ENCODE peak calls at places on chromosomes 16 and 17, in six cellular contexts. P is breast epithelium, B is RWPE2, L is transverse colon, K is OCI-LY7, W is neural progenitor cell. F is an unnamed sample.
A peak's percentile ranks its signal among the peaks of the same experiment; 100 is the strongest.

GRCh38 chr16:24957887-24958286 is 57.3 kb downstream of the ARHGAP17 start:
- DNase-seq in W (no peak), L (peak; percentile 41), K (no peak), B (no peak), P (no peak), F (no peak)

GRCh38 chr16:74743045-74743667 is 31.5 kb downstream of the FA2H start:
- DNase-seq in P (no peak), W (no peak), B (no peak), K (no peak), L (no peak), F (no peak)

GRCh38 chr16:57091990-57092785 is at the start of gene CPNE2:
- DNase-seq in W (peak; percentile 83), K (peak; percentile 56), L (peak; percentile 75), P (peak; percentile 39), B (no peak), F (no peak)

GRCh38 chr17:29760279-29760721 is 137.6 kb upstream of the CORO6 start:
- DNase-seq in B (no peak), K (peak; percentile 67), P (no peak), L (peak; percentile 29), W (peak; percentile 40), F (no peak)

GRCh38 chr17:75404223-75404738 is 1.2 kb downstream of the GRB2 start:
- DNase-seq in W (peak; percentile 89), B (no peak), P (no peak), L (peak; percentile 76), K (peak; percentile 83), F (no peak)

GRCh38 chr17:20986767-20987510 is 55.9 kb downstream of the USP22 start:
- DNase-seq in P (no peak), W (no peak), K (no peak), L (no peak), B (no peak), F (no peak)

GRCh38 chr16:19245326-19245925 is 40.1 kb upstream of the CLEC19A start:
- DNase-seq in K (no peak), B (no peak), W (no peak), L (peak; percentile 15), P (no peak), F (no peak)

GRCh38 chr16:72939247-72939646 is 108.7 kb downstream of the ZFHX3 start:
- DNase-seq in W (no peak), K (no peak), L (peak; percentile 36), B (no peak), P (no peak), F (no peak)

GRCh38 chr16:81583893-81584705 is 139.5 kb downstream of the CMIP start:
- DNase-seq in W (no peak), B (peak; percentile 86), P (no peak), L (peak; percentile 68), K (no peak), F (no peak)

GRCh38 chr16:48041861-48042435 is 113.8 kb downstream of the ABCC12 start:
- DNase-seq in B (no peak), P (no peak), L (no peak), W (peak; percentile 58), K (no peak), F (no peak)

GRCh38 chr17:2954898-2955445 is 108.4 kb downstream of the OR1D5 start:
- DNase-seq in P (no peak), B (no peak), K (peak; percentile 65), W (no peak), L (no peak), F (no peak)

GRCh38 chr17:19948100-19948943 is 29.3 kb downstream of the AKAP10 start:
- DNase-seq in P (no peak), L (no peak), K (no peak), W (peak; percentile 14), B (no peak), F (no peak)

GRCh38 chr17:82734987-82735866 is at the start of gene FN3K:
- DNase-seq in W (peak; percentile 91), P (no peak), L (peak; percentile 73), K (no peak), B (no peak), F (no peak)

GRCh38 chr17:44417553-44417952 is 28.1 kb upstream of the ITGA2B start:
- DNase-seq in K (no peak), B (no peak), P (no peak), W (no peak), L (no peak), F (no peak)

GRCh38 chr17:65198653-65199382 is 61.6 kb downstream of the RGS9 start:
- DNase-seq in L (no peak), P (peak; percentile 30), W (peak; percentile 69), K (peak; percentile 81), B (no peak), F (no peak)

GRCh38 chr17:79831367-79832210 is 7.7 kb downstream of the CBX4 start:
- DNase-seq in W (peak; percentile 69), P (no peak), K (no peak), L (no peak), B (no peak), F (no peak)

GRCh38 chr17:19398301-19399181 is 11.6 kb upstream of the MFAP4 start:
- DNase-seq in W (no peak), L (peak; percentile 85), P (no peak), K (no peak), B (no peak), F (no peak)

GRCh38 chr16:83164816-83165215 is 538.0 kb downstream of the CDH13 start:
- DNase-seq in P (no peak), K (no peak), B (no peak), W (no peak), L (no peak), F (no peak)

GRCh38 chr16:77963185-77964044 is 58.9 kb upstream of the CLEC3A start:
- DNase-seq in B (no peak), P (no peak), K (no peak), L (no peak), W (peak; percentile 35), F (no peak)

GRCh38 chr17:7294614-7295153 is at the start of gene YBX2:
- DNase-seq in L (peak; percentile 96), K (peak; percentile 94), P (peak; percentile 77), B (peak; percentile 90), W (peak; percentile 95), F (no peak)

GRCh38 chr16:59342669-59343068 is 608.6 kb upstream of the GOT2 start:
- DNase-seq in L (no peak), W (no peak), P (no peak), B (no peak), K (no peak), F (no peak)

GRCh38 chr17:7883781-7884386 is 4.7 kb upstream of the CHD3 start:
- DNase-seq in K (peak; percentile 61), P (no peak), B (no peak), L (no peak), W (no peak), F (no peak)

GRCh38 chr17:72373910-72374741 is 253.3 kb downstream of the SOX9 start:
- DNase-seq in W (peak; percentile 37), K (no peak), L (no peak), B (no peak), P (no peak), F (no peak)

GRCh38 chr17:50423553-50424159 is 2.4 kb upstream of the ACSF2 start:
- DNase-seq in P (peak; percentile 72), B (peak; percentile 95), L (no peak), K (peak; percentile 15), W (no peak), F (no peak)

DNA sequence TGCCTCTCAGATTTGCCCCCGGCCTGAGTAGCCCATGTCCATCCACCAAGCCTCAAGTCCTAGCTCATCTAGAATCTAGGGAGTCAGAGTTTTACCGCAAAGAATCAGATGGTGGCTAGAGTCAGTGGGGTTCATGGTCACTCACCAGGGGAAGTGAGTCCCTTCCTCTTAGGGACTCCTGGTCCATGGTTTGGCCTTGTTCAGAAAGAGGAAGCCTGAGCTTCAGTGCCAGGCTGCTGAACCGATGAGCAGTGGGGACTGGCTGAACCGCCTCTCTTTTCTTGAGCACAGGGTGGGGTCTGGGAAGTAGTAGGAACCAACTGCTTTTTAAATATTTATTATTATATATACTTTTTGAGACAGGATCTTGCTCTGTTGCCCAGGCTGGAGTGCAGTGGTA is 160.3 kb downstream of the NTN1 start:
- DNase-seq in L (no peak), W (no peak), B (no peak), K (no peak), P (no peak), F (no peak)
- H3K27ac ChIP-seq in L (no peak overlapping the region), W (no peak overlapping the region), B (no peak overlapping the region), K (no peak overlapping the region), P (no peak overlapping the region), F (no peak overlapping the region)

GRCh38 chr16:11986521-11987057 is 10.1 kb downstream of the SNX29 start:
- DNase-seq in K (no peak), B (no peak), L (no peak), P (no peak), W (no peak), F (no peak)
- H3K4me3 ChIP-seq in K (no peak overlapping the region), B (no peak overlapping the region), L (no peak overlapping the region), P (no peak overlapping the region), W (no peak overlapping the region), F (no peak overlapping the region)

DNA sequence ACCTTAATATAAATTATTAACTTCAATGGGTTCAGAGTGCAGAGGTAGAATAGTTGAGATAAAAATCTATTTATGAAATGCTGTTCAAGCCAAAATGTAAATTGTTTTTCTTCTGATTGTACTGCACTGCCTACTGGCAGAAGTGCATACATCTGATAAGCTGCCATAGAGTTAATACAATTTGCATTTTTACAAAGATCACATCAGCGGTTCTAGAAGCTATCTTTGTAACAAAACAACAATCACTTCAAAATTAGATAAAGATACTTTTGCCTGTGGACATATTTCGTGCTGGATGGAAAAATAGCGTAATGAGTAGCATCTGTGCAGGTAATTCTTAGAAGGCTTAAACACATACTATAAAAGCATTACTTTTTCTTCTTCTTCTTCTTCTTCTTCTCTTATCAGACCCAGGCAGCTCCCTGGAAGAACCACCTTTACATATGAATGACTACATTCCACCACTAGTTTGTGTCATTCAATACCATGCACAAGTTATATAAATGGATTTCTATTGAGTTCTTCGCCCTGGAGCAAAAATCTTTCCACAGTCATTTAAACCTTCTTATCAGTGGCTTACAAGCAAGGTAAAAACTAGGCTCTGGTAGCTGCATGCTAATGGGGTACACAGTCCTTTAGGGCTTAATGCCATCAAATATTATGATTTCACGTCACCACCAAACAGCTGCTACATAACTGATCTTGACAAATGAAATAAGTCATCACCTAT is 47.0 kb downstream of the SYNRG start:
- DNase-seq in W (no peak), L (no peak), P (no peak), K (no peak), B (no peak), F (no peak)
- H3K36me3 ChIP-seq in W (peaks cover 24% of the 10 kb centered on the region), L (peaks cover 46% of the 10 kb centered on the region), P (peaks cover 15% of the 10 kb centered on the region), K (peaks cover 89% of the 10 kb centered on the region), B (peaks cover 49% of the 10 kb centered on the region), F (peaks cover 85% of the 10 kb centered on the region)

GRCh38 chr16:17287401-17287800 is 183.4 kb downstream of the XYLT1 start:
- DNase-seq in L (no peak), W (peak; percentile 67), P (no peak), B (no peak), K (no peak), F (no peak)
- H3K27ac ChIP-seq in L (no peak overlapping the region), W (peak overlapping the region; percentile 76), P (no peak overlapping the region), B (no peak overlapping the region), K (no peak overlapping the region), F (no peak overlapping the region)